ENCODE peak calls at places on chromosome 9, in seven cellular contexts. R, S, A, O, I, Q and F are unnamed samples.

GRCh38 chr9:72858089-72858912 is 94.6 kb downstream of the ALDH1A1 start:
- DNase-seq in R (peak), S (peak), A (no peak), O (no peak), I (peak), Q (peak), F (no peak)

GRCh38 chr9:5402217-5402616 is 35.5 kb downstream of the PLGRKT start:
- DNase-seq in R (no peak), S (no peak), A (no peak), O (no peak), I (no peak), Q (no peak), F (no peak)

GRCh38 chr9:806285-807156 is 35.0 kb upstream of the DMRT1 start:
- DNase-seq in R (no peak), S (peak), A (no peak), O (peak), I (peak), Q (peak), F (no peak)

GRCh38 chr9:136694163-136694864 is 7.1 kb upstream of the AGPAT2 start:
- DNase-seq in R (peak), S (peak), A (no peak), O (peak), I (peak), Q (peak), F (peak)

GRCh38 chr9:89778100-89779085 is 173.6 kb downstream of the GADD45G start:
- DNase-seq in R (no peak), S (no peak), A (no peak), O (no peak), I (no peak), Q (no peak), F (no peak)

GRCh38 chr9:72471096-72471495 is 50.3 kb upstream of the TMC1 start:
- DNase-seq in R (no peak), S (no peak), A (no peak), O (no peak), I (no peak), Q (no peak), F (no peak)

GRCh38 chr9:106875548-106875947 is 12.6 kb downstream of the ZNF462 start:
- DNase-seq in R (no peak), S (peak), A (no peak), O (no peak), I (no peak), Q (no peak), F (no peak)

GRCh38 chr9:116360974-116361373 is 207.4 kb downstream of the PAPPA start:
- DNase-seq in R (no peak), S (no peak), A (no peak), O (no peak), I (no peak), Q (no peak), F (no peak)

GRCh38 chr9:123871781-123872180 is 58.1 kb downstream of the DENND1A start:
- DNase-seq in R (no peak), S (no peak), A (no peak), O (no peak), I (no peak), Q (no peak), F (no peak)

GRCh38 chr9:12554636-12555035 is 138.5 kb upstream of the TYRP1 start:
- DNase-seq in R (no peak), S (peak), A (no peak), O (peak), I (no peak), Q (peak), F (no peak)

GRCh38 chr9:38186372-38187115 is 117.5 kb upstream of the SHB start:
- DNase-seq in R (no peak), S (no peak), A (no peak), O (no peak), I (no peak), Q (no peak), F (no peak)

GRCh38 chr9:121259935-121260334 is 8.0 kb upstream of the GSN start:
- DNase-seq in R (no peak), S (no peak), A (no peak), O (no peak), I (no peak), Q (no peak), F (no peak)

GRCh38 chr9:110076894-110077725 is 130.8 kb downstream of the C9orf152 start:
- DNase-seq in R (no peak), S (no peak), A (no peak), O (peak), I (no peak), Q (peak), F (no peak)